ENCODE peak calls at places on chromosomes 13 and 19, in eight cellular contexts. D, A, I, N, R, W, Q and H are unnamed samples.

GRCh38 chr19:39307233-39307821 is 11.1 kb downstream of the IFNL1 start:
- DNase-seq in D (peak; percentile 44), A (no peak), I (peak; percentile 89), N (no peak), R (no peak), W (peak; percentile 90), Q (peak; percentile 48), H (no peak)

GRCh38 chr13:109646423-109646822 is 140.0 kb downstream of the IRS2 start:
- DNase-seq in D (no peak), A (no peak), I (no peak), N (no peak), R (no peak), W (no peak), Q (no peak), H (no peak)

GRCh38 chr13:38582133-38582532 is 104.7 kb upstream of the FREM2 start:
- DNase-seq in D (peak; percentile 72), A (no peak), I (peak; percentile 73), N (no peak), R (no peak), W (no peak), Q (no peak), H (no peak)

GRCh38 chr13:93554514-93554913 is 327.9 kb downstream of the GPC6 start:
- DNase-seq in D (no peak), A (no peak), I (no peak), N (no peak), R (no peak), W (no peak), Q (no peak), H (no peak)

GRCh38 chr19:45469835-45470146 is 2.0 kb downstream of the FOSB start:
- DNase-seq in D (no peak), A (no peak), I (no peak), N (no peak), R (no peak), W (no peak), Q (peak; percentile 93), H (no peak)

GRCh38 chr13:51639171-51639570 is 54.9 kb downstream of the WDFY2 start:
- DNase-seq in D (no peak), A (no peak), I (no peak), N (no peak), R (no peak), W (no peak), Q (no peak), H (no peak)

GRCh38 chr13:60590775-60591174 is 193.8 kb downstream of the TDRD3 start:
- DNase-seq in D (no peak), A (no peak), I (no peak), N (no peak), R (no peak), W (no peak), Q (no peak), H (no peak)

GRCh38 chr13:101739382-101740178 is 287.1 kb downstream of the ITGBL1 start:
- DNase-seq in D (no peak), A (no peak), I (no peak), N (no peak), R (no peak), W (no peak), Q (no peak), H (no peak)

GRCh38 chr13:97113231-97114001 is 108.7 kb upstream of the MBNL2 start:
- DNase-seq in D (no peak), A (no peak), I (peak; percentile 63), N (no peak), R (no peak), W (peak; percentile 54), Q (no peak), H (no peak)

GRCh38 chr19:6728346-6728745 is 7.9 kb upstream of the C3 start:
- DNase-seq in D (no peak), A (no peak), I (no peak), N (no peak), R (no peak), W (peak; percentile 40), Q (no peak), H (no peak)

GRCh38 chr13:85519363-85519762 is 279.9 kb downstream of the SLITRK6 start:
- DNase-seq in D (no peak), A (no peak), I (no peak), N (no peak), R (no peak), W (no peak), Q (no peak), H (no peak)

DNA sequence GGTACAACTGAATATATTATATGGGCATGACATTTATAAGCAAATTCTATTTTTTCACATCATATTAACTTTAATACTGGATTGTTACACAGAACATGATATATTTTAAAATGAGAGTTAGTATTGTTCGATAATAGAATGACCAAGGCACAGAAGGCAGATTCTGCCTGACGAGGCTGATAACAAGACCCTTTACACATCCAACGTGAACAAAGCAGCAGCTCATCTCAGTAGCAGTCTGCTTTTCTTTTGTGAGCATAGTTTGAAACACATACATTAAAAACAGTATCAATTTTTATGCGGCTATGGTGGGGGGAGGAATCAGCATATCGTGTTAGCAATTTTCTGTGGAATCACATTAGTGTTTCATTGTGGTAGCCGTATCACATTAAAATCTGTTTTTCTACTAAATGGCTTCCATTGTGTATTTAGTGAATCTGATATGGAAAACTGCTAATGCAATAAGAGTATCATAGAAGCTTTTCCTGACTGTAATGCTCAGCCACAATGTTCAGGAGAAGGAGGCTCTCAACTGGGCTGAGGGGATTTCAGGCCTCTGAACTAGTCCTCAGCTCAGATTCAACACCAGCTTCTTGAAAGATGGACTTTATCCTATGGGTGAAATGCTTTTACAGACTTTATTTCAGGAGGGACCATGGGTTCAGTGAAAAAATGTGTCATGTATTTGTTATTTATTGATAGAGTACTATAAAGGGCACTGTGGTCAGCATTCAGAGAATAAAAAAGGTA is 4.0 kb downstream of the SMAD9 start:
- DNase-seq in D (no peak), A (no peak), I (no peak), N (no peak), R (no peak), W (no peak), Q (no peak), H (no peak)
- H3K4me1 ChIP-seq in D (peaks cover 11% of the 10 kb centered on the region), A (no peaks in the 10 kb centered on the region), I (peaks cover 4% of the 10 kb centered on the region), N (peaks cover 21% of the 10 kb centered on the region), R (no peaks in the 10 kb centered on the region), W (peaks cover 3% of the 10 kb centered on the region), Q (peaks cover 5% of the 10 kb centered on the region), H (no peaks in the 10 kb centered on the region)

DNA sequence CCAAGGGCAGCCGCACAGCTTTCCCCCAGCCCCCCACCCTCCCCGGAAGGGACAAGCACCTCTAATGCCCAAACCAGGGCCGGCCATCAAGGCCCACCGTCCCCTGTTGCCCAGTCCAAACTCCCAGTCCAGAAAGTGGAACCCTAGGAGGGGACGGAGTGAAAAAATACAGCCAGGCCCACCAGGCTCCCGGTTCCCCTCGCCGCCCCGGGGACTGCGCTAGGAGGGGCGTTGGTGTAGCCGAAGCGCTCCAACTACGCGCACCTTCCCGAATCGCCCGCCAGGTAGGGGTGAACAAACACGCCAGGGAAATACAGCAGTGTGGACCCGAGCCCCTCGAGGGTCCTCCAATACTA is 1.3 kb downstream of the KLF16 start:
- DNase-seq in D (no peak), A (no peak), I (no peak), N (no peak), R (no peak), W (peak; percentile 74), Q (no peak), H (no peak)
- H3K27me3 ChIP-seq in D (no peaks in the 10 kb centered on the region), A (no peaks in the 10 kb centered on the region), I (no peaks in the 10 kb centered on the region), N (peaks cover 2% of the 10 kb centered on the region), R (no peaks in the 10 kb centered on the region), W (no peaks in the 10 kb centered on the region), Q (no peaks in the 10 kb centered on the region), H (no peaks in the 10 kb centered on the region)

GRCh38 chr19:35746087-35746462 is 624 bp downstream of the PSENEN start:
- DNase-seq in D (no peak), A (no peak), I (no peak), N (no peak), R (no peak), W (no peak), Q (no peak), H (no peak)
- H3K4me1 ChIP-seq in D (peaks cover 27% of the 10 kb centered on the region), A (peaks cover 59% of the 10 kb centered on the region), I (peaks cover 15% of the 10 kb centered on the region), N (peaks cover 42% of the 10 kb centered on the region), R (peaks cover 5% of the 10 kb centered on the region), W (no peaks in the 10 kb centered on the region), Q (peaks cover 21% of the 10 kb centered on the region), H (no peaks in the 10 kb centered on the region)

DNA sequence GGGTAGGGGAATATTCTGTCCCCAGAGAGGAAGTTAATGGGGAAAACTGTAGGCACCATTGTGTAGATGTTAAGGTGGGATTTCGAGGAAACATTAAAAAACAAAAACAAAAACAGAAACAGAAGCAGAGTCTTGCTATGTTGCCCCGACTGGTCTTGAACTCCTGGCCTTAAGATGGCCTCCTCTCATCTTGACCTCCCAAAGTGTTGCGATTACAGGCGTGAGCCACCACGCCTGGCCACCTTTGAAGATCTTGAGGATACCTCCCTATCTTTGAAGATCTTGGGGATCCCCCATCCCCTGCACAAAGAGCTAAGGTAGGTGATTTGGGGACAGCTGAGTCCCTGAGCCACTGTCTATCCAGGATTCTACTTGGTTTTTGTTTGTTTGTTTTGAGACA is 553 bp upstream of the ICAM3 start:
- DNase-seq in D (no peak), A (no peak), I (no peak), N (no peak), R (no peak), W (no peak), Q (no peak), H (no peak)
- H3K27me3 ChIP-seq in D (no peaks in the 10 kb centered on the region), A (no peaks in the 10 kb centered on the region), I (no peaks in the 10 kb centered on the region), N (no peaks in the 10 kb centered on the region), R (no peaks in the 10 kb centered on the region), W (no peaks in the 10 kb centered on the region), Q (no peaks in the 10 kb centered on the region), H (no peaks in the 10 kb centered on the region)

GRCh38 chr13:113769881-113770280 is 10.9 kb downstream of the TMEM255B start:
- DNase-seq in D (no peak), A (no peak), I (no peak), N (no peak), R (no peak), W (peak; percentile 27), Q (no peak), H (no peak)

GRCh38 chr13:113770441-113770840 is 11.4 kb downstream of the TMEM255B start:
- DNase-seq in D (no peak), A (no peak), I (no peak), N (no peak), R (no peak), W (peak; percentile 24), Q (no peak), H (no peak)

GRCh38 chr13:113767366-113767765 is 8.3 kb downstream of the TMEM255B start:
- DNase-seq in D (peak; percentile 48), A (no peak), I (no peak), N (peak; percentile 35), R (no peak), W (peak; percentile 9), Q (no peak), H (no peak)

GRCh38 chr13:113768018-113768905 is 9.2 kb downstream of the TMEM255B start:
- DNase-seq in D (no peak), A (no peak), I (no peak), N (peak; percentile 39), R (no peak), W (peak; percentile 32), Q (no peak), H (no peak)

DNA sequence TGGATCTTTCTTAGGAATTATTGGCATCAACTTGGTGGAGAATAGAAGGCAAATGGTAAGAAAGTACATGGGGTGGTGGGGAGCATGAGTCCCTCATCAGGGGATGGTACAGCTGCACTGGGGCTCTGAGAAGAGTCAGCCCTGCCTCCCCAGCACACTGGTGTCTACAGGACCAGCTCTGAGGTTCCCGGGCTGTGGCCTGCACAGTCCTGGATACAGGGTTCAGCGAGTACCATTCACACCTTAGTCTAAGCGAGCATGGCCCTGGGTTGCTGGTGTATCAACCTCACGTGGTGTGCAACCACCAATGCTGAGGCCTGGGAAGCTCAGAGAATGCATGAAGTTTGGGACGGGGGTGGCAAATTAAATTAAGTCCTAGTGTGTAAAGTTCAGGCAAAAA is 10.1 kb downstream of the TMEM255B start:
- DNase-seq in D (no peak), A (no peak), I (no peak), N (no peak), R (no peak), W (peak; percentile 15), Q (no peak), H (no peak)
- H3K4me1 ChIP-seq in D (peaks cover under 1% of the 10 kb centered on the region), A (no peaks in the 10 kb centered on the region), I (no peaks in the 10 kb centered on the region), N (no peaks in the 10 kb centered on the region), R (no peaks in the 10 kb centered on the region), W (no peaks in the 10 kb centered on the region), Q (no peaks in the 10 kb centered on the region), H (no peaks in the 10 kb centered on the region)

GRCh38 chr13:91375119-91375729 is 23.2 kb upstream of the GPC5 start:
- DNase-seq in D (peak; percentile 9), A (no peak), I (no peak), N (no peak), R (no peak), W (no peak), Q (no peak), H (no peak)
- H3K27me3 ChIP-seq in D (no peaks in the 10 kb centered on the region), A (no peaks in the 10 kb centered on the region), I (no peaks in the 10 kb centered on the region), N (no peaks in the 10 kb centered on the region), R (no peaks in the 10 kb centered on the region), W (no peaks in the 10 kb centered on the region), Q (no peaks in the 10 kb centered on the region), H (no peaks in the 10 kb centered on the region)